ENCODE peak calls at places on chromosome 1, in five cellular contexts. P, E, W, F and X are unnamed samples.

GRCh38 chr1:14913475-14914155 is 239.9 kb upstream of the TMEM51 start:
- DNase-seq in P (no peak), E (no peak), F (no peak), W (peak; percentile 25), X (peak; percentile 52)

GRCh38 chr1:16354619-16355018 is 2.3 kb upstream of the FBXO42 start:
- DNase-seq in W (no peak), E (no peak), F (no peak), P (no peak), X (no peak)

GRCh38 chr1:225440380-225440957 is 12.6 kb upstream of the LBR start:
- DNase-seq in F (no peak), E (no peak), P (no peak), W (no peak), X (no peak)

GRCh38 chr1:202130816-202131522 is 8.3 kb downstream of the GPR37L1 start:
- DNase-seq in F (no peak), E (no peak), P (no peak), W (no peak), X (no peak)

GRCh38 chr1:10738125-10738746 is 58.2 kb downstream of the CASZ1 start:
- DNase-seq in E (no peak), F (peak; percentile 66), P (no peak), W (no peak), X (no peak)

GRCh38 chr1:8284167-8284566 is 33.7 kb upstream of the SLC45A1 start:
- DNase-seq in W (no peak), F (no peak), P (no peak), E (no peak), X (no peak)

GRCh38 chr1:62621907-62622306 is 24.6 kb downstream of the ANGPTL3 start:
- DNase-seq in P (no peak), E (peak; percentile 74), W (no peak), F (no peak), X (peak; percentile 14)

GRCh38 chr1:39564941-39565340 is 11.6 kb downstream of the PABPC4 start:
- DNase-seq in P (no peak), E (no peak), F (no peak), W (no peak), X (no peak)

GRCh38 chr1:193025218-193025617 is 33.9 kb downstream of the UCHL5 start:
- DNase-seq in W (no peak), E (no peak), F (no peak), P (no peak), X (no peak)